ENCODE peak calls at places on chromosomes 1 and 21, in six cellular contexts. X is Panc1, M is HL-60, H is SK-N-SH, S is A549, K is GM23338. Z is an unnamed sample.
A peak's percentile ranks its signal among the peaks of the same experiment; 100 is the strongest.

GRCh38 chr1:160373696-160374095 is 6.8 kb downstream of the NHLH1 start:
- DNase-seq in S (no peak), K (no peak), X (no peak), M (peak; percentile 58), H (no peak), Z (no peak)

GRCh38 chr1:81702903-81703302 is 97.8 kb upstream of the ADGRL2 start:
- DNase-seq in X (no peak), K (no peak), H (no peak), M (no peak), S (peak; percentile 67), Z (no peak)

GRCh38 chr1:17633654-17634053 is 94.2 kb downstream of the ARHGEF10L start:
- DNase-seq in S (no peak), H (no peak), K (no peak), X (no peak), M (no peak), Z (no peak)

GRCh38 chr1:51237714-51238403 is 1.8 kb downstream of the RNF11 start:
- DNase-seq in H (no peak), K (peak; percentile 12), S (no peak), X (no peak), M (peak; percentile 2), Z (no peak)

GRCh38 chr1:244435562-244436205 is 16.0 kb downstream of the ADSS2 start:
- DNase-seq in M (no peak), H (no peak), S (peak; percentile 26), K (no peak), X (no peak), Z (no peak)

GRCh38 chr1:244290386-244290785 is 161.3 kb downstream of the ADSS2 start:
- DNase-seq in H (no peak), X (no peak), M (no peak), S (no peak), K (no peak), Z (no peak)

GRCh38 chr1:114021665-114022099 is 42.4 kb downstream of the OLFML3 start:
- DNase-seq in X (no peak), K (no peak), S (no peak), H (no peak), M (no peak), Z (no peak)

GRCh38 chr1:9700340-9700739 is 48.8 kb downstream of the PIK3CD start:
- DNase-seq in M (no peak), H (peak; percentile 22), X (peak; percentile 73), K (no peak), S (peak; percentile 64), Z (no peak)

GRCh38 chr1:199357591-199357990 is 669.9 kb upstream of the NR5A2 start:
- DNase-seq in X (no peak), H (no peak), M (no peak), K (no peak), S (no peak), Z (no peak)

GRCh38 chr1:180851995-180852887 is 60.5 kb upstream of the KIAA1614 start:
- DNase-seq in S (no peak), K (no peak), M (no peak), H (no peak), X (no peak), Z (no peak)

GRCh38 chr1:185853739-185854138 is 119.5 kb downstream of the HMCN1 start:
- DNase-seq in S (peak; percentile 12), M (no peak), K (no peak), X (no peak), H (no peak), Z (no peak)

GRCh38 chr1:20430355-20431290 is 55.4 kb downstream of the CAMK2N1 start:
- DNase-seq in X (no peak), H (peak; percentile 86), K (peak; percentile 87), S (peak; percentile 23), M (peak; percentile 14), Z (peak; percentile 71)

GRCh38 chr1:28122183-28122582 is 33.8 kb upstream of the EYA3 start:
- DNase-seq in S (no peak), X (no peak), M (no peak), K (no peak), H (no peak), Z (no peak)

GRCh38 chr1:7478797-7479499 is 292.1 kb upstream of the VAMP3 start:
- DNase-seq in X (no peak), H (no peak), K (no peak), S (peak; percentile 75), M (no peak), Z (no peak)

GRCh38 chr1:110412576-110412975 is 5.1 kb upstream of the LAMTOR5 start:
- DNase-seq in H (peak; percentile 78), X (peak; percentile 28), M (peak; percentile 81), K (peak; percentile 92), S (peak; percentile 63), Z (peak; percentile 84)

GRCh38 chr21:45001134-45002095 is 61.6 kb downstream of the SLX9 start:
- DNase-seq in X (peak; percentile 8), H (no peak), K (no peak), M (no peak), S (peak; percentile 20), Z (no peak)

GRCh38 chr1:41387667-41388091 is 26.4 kb downstream of the FOXO6 start:
- DNase-seq in K (peak; percentile 90), X (no peak), S (no peak), H (peak; percentile 84), M (no peak), Z (no peak)

GRCh38 chr1:229947968-229948367 is 119.1 kb upstream of the GALNT2 start:
- DNase-seq in H (no peak), K (no peak), S (no peak), M (no peak), X (no peak), Z (no peak)

DNA sequence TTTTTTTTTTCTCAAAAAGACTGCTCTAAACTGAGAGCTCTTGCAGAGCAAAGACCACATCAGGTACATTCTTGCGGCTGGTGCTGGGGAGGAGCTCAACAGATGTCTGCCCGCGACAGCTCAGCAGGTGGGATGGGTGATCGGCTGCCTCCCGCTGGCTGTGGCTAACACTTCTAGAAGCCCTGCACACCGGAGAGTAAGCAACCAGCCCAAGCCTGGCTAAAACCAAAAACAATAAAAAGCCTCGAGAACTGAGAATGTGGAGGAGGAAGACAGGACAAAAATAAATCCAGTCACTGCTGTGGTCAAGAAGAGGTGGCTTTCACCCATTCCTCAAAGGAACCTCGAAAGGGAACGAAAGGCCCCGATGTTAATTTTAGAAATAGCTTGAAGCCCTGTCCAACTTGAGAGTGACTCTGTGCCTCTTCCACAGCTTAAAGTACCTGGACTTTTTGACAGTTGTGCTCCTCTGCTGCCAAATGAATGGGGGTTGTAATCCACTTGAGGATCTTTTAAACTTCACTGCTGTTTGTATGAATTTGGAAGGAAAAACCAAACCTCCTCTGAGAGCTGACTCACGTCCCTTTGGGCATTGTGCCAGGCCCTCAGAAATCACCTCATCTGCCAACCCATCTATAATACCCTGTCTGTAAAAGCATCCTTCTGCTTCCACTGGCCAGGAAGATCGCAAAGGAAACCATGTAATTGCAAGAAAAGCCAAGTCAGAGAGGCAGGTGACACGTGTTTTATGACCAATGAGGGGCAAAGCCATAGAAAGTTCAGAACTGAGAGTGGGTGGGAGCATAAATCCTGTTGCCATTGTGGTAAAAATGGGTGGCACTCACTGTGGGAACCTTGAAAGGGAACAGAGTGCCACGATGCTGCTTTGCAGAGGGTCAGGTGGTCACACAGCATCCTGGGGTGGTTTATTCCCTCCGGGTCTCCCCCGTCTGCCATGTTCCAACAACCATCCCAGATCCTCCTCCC is 78.5 kb downstream of the KCNN3 start:
- DNase-seq in K (no peak), X (no peak), M (no peak), S (no peak), H (no peak), Z (no peak)
- TF ChIP-seq REST in K (no peak), X (no peak), M (no peak), S (no peak), H (no peak), Z (no peak)

GRCh38 chr1:63643517-63643916 is 50.3 kb downstream of the PGM1 start:
- DNase-seq in M (no peak), H (no peak), S (no peak), X (no peak), K (no peak), Z (no peak)

GRCh38 chr1:63641615-63642014 is 48.4 kb downstream of the PGM1 start:
- DNase-seq in M (no peak), H (no peak), K (no peak), S (no peak), X (no peak), Z (no peak)

GRCh38 chr1:63642901-63643300 is 49.7 kb downstream of the PGM1 start:
- DNase-seq in K (no peak), M (no peak), X (no peak), S (no peak), H (no peak), Z (no peak)

GRCh38 chr1:63645301-63645700 is 52.1 kb downstream of the PGM1 start:
- DNase-seq in K (no peak), X (no peak), H (no peak), S (no peak), M (no peak), Z (no peak)

GRCh38 chr1:63643926-63644325 is 50.7 kb downstream of the PGM1 start:
- DNase-seq in K (no peak), M (no peak), S (no peak), H (no peak), X (no peak), Z (no peak)
- TF ChIP-seq REST in K (no peak), M (no peak), S (no peak), H (no peak), X (no peak), Z (no peak)

DNA sequence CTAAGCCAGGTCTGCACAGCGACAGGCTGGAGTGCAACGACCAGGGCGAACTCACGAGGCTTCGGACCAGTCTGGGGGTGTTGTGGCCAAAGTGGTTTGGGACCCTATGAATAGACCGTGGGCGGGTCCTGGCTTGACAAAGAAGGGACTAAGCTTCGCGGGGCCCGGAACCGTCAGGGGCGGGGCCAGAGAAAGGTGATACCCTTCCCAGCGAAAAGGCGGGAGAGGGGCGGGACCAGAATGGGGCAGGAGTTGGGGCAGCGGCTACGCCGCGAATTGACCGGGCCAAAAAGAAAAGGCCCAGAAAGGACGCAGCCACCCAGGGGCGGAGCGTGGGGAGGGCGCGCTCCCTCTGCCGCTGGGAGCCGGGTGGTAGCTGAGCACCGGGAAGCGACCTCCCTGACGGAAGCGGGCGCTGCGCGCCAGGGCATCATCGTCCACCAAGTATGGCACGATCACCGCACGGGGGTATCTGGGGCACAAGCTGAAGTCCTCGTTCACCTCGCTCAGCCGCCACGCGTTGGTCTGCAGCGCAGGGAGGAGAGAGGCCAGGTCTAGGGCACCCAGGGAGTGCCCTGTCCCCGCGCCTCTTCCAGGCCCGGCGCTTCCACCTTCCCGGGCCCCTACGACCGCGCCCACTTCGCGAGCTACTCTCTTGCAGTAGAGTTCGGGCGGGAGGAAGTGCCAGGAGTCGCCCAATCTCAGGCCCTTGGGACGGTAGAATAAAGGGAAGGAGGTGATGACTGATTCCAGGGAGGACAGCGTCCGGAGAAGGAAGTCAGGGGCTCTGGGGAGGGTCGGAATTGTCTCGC is 6.7 kb upstream of the FAM167B start:
- DNase-seq in K (peak; percentile 99), X (no peak), M (peak; percentile 60), S (peak; percentile 75), H (peak; percentile 89), Z (no peak)
- TF ChIP-seq REST in K (no peak), X (no peak), M (no peak), S (no peak), H (no peak), Z (no peak)

DNA sequence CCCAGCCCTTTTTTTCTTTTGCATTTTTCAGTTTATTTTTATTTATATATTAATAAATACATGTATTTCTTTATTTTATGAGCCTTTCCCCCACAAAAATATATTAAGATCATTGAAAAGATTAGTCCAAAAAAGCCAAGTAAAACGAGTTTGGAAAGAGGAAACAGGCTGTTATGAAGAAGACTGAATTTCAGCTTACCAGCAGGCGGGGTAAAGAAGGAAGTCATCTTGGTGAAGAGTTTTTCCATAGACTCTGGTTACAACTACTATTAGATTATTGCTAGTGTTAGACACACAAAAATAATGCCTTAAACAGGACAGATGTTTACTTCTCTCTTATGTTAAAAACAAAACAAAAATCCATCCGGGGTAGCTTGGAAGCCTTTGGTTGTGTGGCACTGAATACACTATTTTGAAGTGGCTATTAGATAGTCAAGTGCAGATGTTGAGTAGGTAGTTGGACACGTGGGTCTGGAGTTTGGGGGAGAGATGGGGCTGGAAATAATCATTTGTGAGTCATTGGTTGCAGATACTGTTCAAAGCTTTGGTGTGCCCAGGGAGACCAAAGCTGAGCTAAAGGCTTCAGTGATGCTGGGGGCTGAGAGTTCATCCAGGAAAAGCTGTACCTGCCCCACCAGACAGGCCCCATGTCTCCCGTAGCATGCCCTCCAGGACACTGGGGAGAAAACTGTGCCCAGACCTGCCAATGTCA is 8.7 kb upstream of the LRRC71 start:
- DNase-seq in X (no peak), H (no peak), S (no peak), K (no peak), M (peak; percentile 28), Z (no peak)
- TF ChIP-seq REST in X (no peak), H (no peak), S (no peak), K (no peak), M (no peak), Z (no peak)

Z was measured in K562.